ENCODE peak calls at places on chromosomes 1 and 21, in ten cellular contexts. C is stimulated activated CD8-positive, alpha-beta memory T cell treated with anti-CD3 and anti-CD28 coated beads, Interleukin-4, amount 100 ng/mL, for 24 hours; P is T47D; O is T-helper 17 cell; E is effector memory CD4-positive, alpha-beta T cell; Z is heart left ventricle; I is AML-193; G is activated effector memory CD4-positive, alpha-beta T cell treated with anti-CD3 and anti-CD28 coated beads, Interleukin-2, amount 50 U/mL, for 16 hours; W is GM12891; B is neuronal stem cell. A is an unnamed sample.

GRCh38 chr1:72111662-72112061 is 170.7 kb downstream of the NEGR1 start:
- DNase-seq in C (no peak), P (no peak), O (no peak), E (no peak), Z (no peak), I (peak; percentile 17), G (no peak), W (no peak), B (no peak), A (no peak)

GRCh38 chr1:156767101-156767878 is at the start of gene PRCC:
- DNase-seq in C (peak; percentile 93), P (peak; percentile 100), O (peak; percentile 96), E (peak; percentile 96), Z (peak; percentile 99), I (peak; percentile 99), G (peak; percentile 99), W (peak; percentile 79), B (peak; percentile 99), A (peak; percentile 99)

GRCh38 chr1:212561501-212561931 is 47.0 kb upstream of the ATF3 start:
- DNase-seq in C (no peak), P (peak; percentile 25), O (no peak), E (no peak), Z (peak; percentile 21), I (no peak), G (no peak), W (no peak), B (no peak), A (peak; percentile 24)

GRCh38 chr1:168621356-168621755 is 45.0 kb downstream of the XCL1 start:
- DNase-seq in C (no peak), P (peak; percentile 89), O (no peak), E (no peak), Z (no peak), I (no peak), G (no peak), W (no peak), B (no peak), A (no peak)

GRCh38 chr1:29498126-29499100 is 262.1 kb downstream of the PTPRU start:
- DNase-seq in C (no peak), P (no peak), O (no peak), E (no peak), Z (no peak), I (no peak), G (peak; percentile 46), W (no peak), B (no peak), A (peak; percentile 30)

GRCh38 chr1:46747683-46748288 is 28.9 kb upstream of the EFCAB14 start:
- DNase-seq in C (no peak), P (peak; percentile 87), O (no peak), E (no peak), Z (peak; percentile 21), I (peak; percentile 3), G (no peak), W (no peak), B (peak; percentile 47), A (peak; percentile 23)

GRCh38 chr1:89959719-89960118 is 35.2 kb upstream of the ZNF326 start:
- DNase-seq in C (no peak), P (no peak), O (no peak), E (no peak), Z (no peak), I (no peak), G (no peak), W (no peak), B (no peak), A (no peak)

GRCh38 chr1:184541537-184542152 is 154.8 kb downstream of the C1orf21 start:
- DNase-seq in C (no peak), P (no peak), O (no peak), E (no peak), Z (no peak), I (no peak), G (no peak), W (no peak), B (no peak), A (no peak)

GRCh38 chr1:23444104-23444533 is 19.6 kb upstream of the TCEA3 start:
- DNase-seq in C (no peak), P (no peak), O (no peak), E (no peak), Z (peak; percentile 37), I (peak; percentile 9), G (no peak), W (no peak), B (no peak), A (peak; percentile 36)

GRCh38 chr1:112143871-112144441 is 154.5 kb upstream of the KCND3 start:
- DNase-seq in C (no peak), P (peak; percentile 0), O (no peak), E (no peak), Z (no peak), I (no peak), G (no peak), W (no peak), B (no peak), A (no peak)

GRCh38 chr1:92536593-92537332 is 50.0 kb upstream of the GFI1 start:
- DNase-seq in C (no peak), P (no peak), O (no peak), E (no peak), Z (no peak), I (no peak), G (no peak), W (no peak), B (no peak), A (no peak)

GRCh38 chr1:191290441-191290840 is 812.8 kb upstream of the BRINP3 start:
- DNase-seq in C (no peak), P (no peak), O (no peak), E (no peak), Z (no peak), I (no peak), G (no peak), W (no peak), B (no peak), A (no peak)

GRCh38 chr1:93841771-93842170 is 37.2 kb downstream of the DNTTIP2 start:
- DNase-seq in C (no peak), P (no peak), O (no peak), E (no peak), Z (no peak), I (no peak), G (no peak), W (no peak), B (no peak), A (no peak)

GRCh38 chr1:118842462-118843201 is 145.5 kb downstream of the TBX15 start:
- DNase-seq in C (no peak), P (no peak), O (no peak), E (no peak), Z (no peak), I (no peak), G (no peak), W (no peak), B (no peak), A (no peak)

GRCh38 chr1:1359316-1359667 is 937 bp upstream of the MXRA8 start:
- DNase-seq in C (no peak), P (no peak), O (no peak), E (no peak), Z (peak; percentile 28), I (no peak), G (no peak), W (no peak), B (no peak), A (peak; percentile 95)

GRCh38 chr1:225850370-225850769 is 31.8 kb downstream of the TMEM63A start:
- DNase-seq in C (no peak), P (no peak), O (no peak), E (no peak), Z (no peak), I (no peak), G (no peak), W (no peak), B (no peak), A (no peak)

GRCh38 chr1:165829888-165830287 is 2.5 kb downstream of the UCK2 start:
- DNase-seq in C (no peak), P (no peak), O (no peak), E (no peak), Z (no peak), I (no peak), G (no peak), W (no peak), B (no peak), A (no peak)

GRCh38 chr1:62198069-62198780 is 3.6 kb downstream of the L1TD1 start:
- DNase-seq in C (no peak), P (no peak), O (no peak), E (no peak), Z (no peak), I (no peak), G (no peak), W (no peak), B (no peak), A (no peak)

GRCh38 chr1:46489638-46490602 is at the start of gene DMBX1:
- DNase-seq in C (peak; percentile 4), P (peak; percentile 81), O (no peak), E (peak; percentile 14), Z (no peak), I (no peak), G (peak; percentile 69), W (peak; percentile 67), B (no peak), A (peak; percentile 31)

GRCh38 chr1:22562584-22563551 is at the start of gene EPHA8:
- DNase-seq in C (no peak), P (no peak), O (no peak), E (no peak), Z (no peak), I (no peak), G (no peak), W (no peak), B (no peak), A (no peak)

GRCh38 chr1:168488153-168488552 is 55.6 kb downstream of the XCL2 start:
- DNase-seq in C (no peak), P (no peak), O (no peak), E (no peak), Z (peak; percentile 35), I (peak; percentile 31), G (no peak), W (no peak), B (no peak), A (peak; percentile 27)

GRCh38 chr1:51088474-51088873 is 13.6 kb upstream of the C1orf185 start:
- DNase-seq in C (no peak), P (peak; percentile 60), O (no peak), E (no peak), Z (no peak), I (peak; percentile 39), G (no peak), W (no peak), B (no peak), A (no peak)

GRCh38 chr1:219088778-219089557 is 84.7 kb upstream of the LYPLAL1 start:
- DNase-seq in C (no peak), P (no peak), O (no peak), E (no peak), Z (peak; percentile 16), I (peak; percentile 96), G (no peak), W (no peak), B (no peak), A (peak; percentile 88)

GRCh38 chr21:44878053-44878982 is 4.8 kb upstream of the PTTG1IP start:
- DNase-seq in C (no peak), P (peak; percentile 30), O (no peak), E (no peak), Z (no peak), I (peak; percentile 88), G (no peak), W (no peak), B (no peak), A (no peak)

GRCh38 chr1:12095822-12096263 is 32.7 kb downstream of the TNFRSF8 start:
- DNase-seq in C (no peak), P (no peak), O (no peak), E (no peak), Z (no peak), I (no peak), G (no peak), W (no peak), B (no peak), A (peak; percentile 56)

GRCh38 chr1:155192346-155193274 is 15.1 kb downstream of the THBS3 start:
- DNase-seq in C (no peak), P (peak; percentile 97), O (peak; percentile 40), E (peak; percentile 22), Z (no peak), I (peak; percentile 45), G (no peak), W (no peak), B (no peak), A (no peak)

GRCh38 chr1:32361674-32362473 is 411 bp downstream of the FAM229A start:
- DNase-seq in C (no peak), P (no peak), O (no peak), E (no peak), Z (peak; percentile 62), I (no peak), G (peak; percentile 71), W (peak; percentile 62), B (no peak), A (no peak)

GRCh38 chr1:212749924-212750535 is 41.5 kb downstream of the NSL1 start:
- DNase-seq in C (no peak), P (peak; percentile 82), O (no peak), E (no peak), Z (no peak), I (peak; percentile 39), G (no peak), W (no peak), B (peak; percentile 55), A (peak; percentile 66)

A was measured in H4.